ENCODE peak calls at places on chromosome 11, in five cellular contexts. One of them, this sample, is unnamed.
A peak's percentile ranks its signal among the peaks of the same experiment; 100 is the strongest.

GRCh38 chr11:127643659-127644058 is 643.1 kb upstream of the KIRREL3 start:
- DNase-seq in ovary: no peak
- DNase-seq in tibial nerve: no peak
- DNase-seq in stomach: no peak
- DNase-seq in HepG2: no peak
- DNase-seq in this sample: no peak

GRCh38 chr11:42338056-42338455 is 878.6 kb upstream of the LRRC4C start:
- DNase-seq in HepG2: no peak
- DNase-seq in stomach: no peak
- DNase-seq in tibial nerve: no peak
- DNase-seq in ovary: no peak
- DNase-seq in this sample: no peak

GRCh38 chr11:86798988-86799387 is 1.4 kb upstream of the PRSS23 start:
- DNase-seq in tibial nerve: no peak
- DNase-seq in HepG2: no peak
- DNase-seq in ovary: no peak
- DNase-seq in stomach: no peak
- DNase-seq in this sample: no peak

GRCh38 chr11:128837627-128838026 is 29.5 kb downstream of the KCNJ1 start:
- DNase-seq in stomach: no peak
- DNase-seq in tibial nerve: no peak
- DNase-seq in HepG2: no peak
- DNase-seq in ovary: no peak
- DNase-seq in this sample: peak; percentile 45

GRCh38 chr11:130209128-130209932 is 49.7 kb downstream of the ST14 start:
- DNase-seq in ovary: peak; percentile 25
- DNase-seq in tibial nerve: no peak
- DNase-seq in HepG2: no peak
- DNase-seq in stomach: peak; percentile 24
- DNase-seq in this sample: peak; percentile 15

GRCh38 chr11:125350206-125351044 is 145.6 kb downstream of the FEZ1 start:
- DNase-seq in tibial nerve: no peak
- DNase-seq in HepG2: no peak
- DNase-seq in stomach: no peak
- DNase-seq in ovary: no peak
- DNase-seq in this sample: no peak

GRCh38 chr11:104872393-104872792 is 25.9 kb downstream of the CASP12 start:
- DNase-seq in HepG2: no peak
- DNase-seq in tibial nerve: no peak
- DNase-seq in stomach: no peak
- DNase-seq in ovary: no peak
- DNase-seq in this sample: no peak

GRCh38 chr11:5489571-5490357 is 1.3 kb downstream of the OR52D1 start:
- DNase-seq in tibial nerve: no peak
- DNase-seq in HepG2: no peak
- DNase-seq in stomach: no peak
- DNase-seq in ovary: no peak
- DNase-seq in this sample: no peak

GRCh38 chr11:105786766-105787165 is 176.9 kb downstream of the GRIA4 start:
- DNase-seq in stomach: no peak
- DNase-seq in HepG2: no peak
- DNase-seq in tibial nerve: no peak
- DNase-seq in ovary: no peak
- DNase-seq in this sample: no peak

GRCh38 chr11:59891781-59892181 is 13.2 kb downstream of the OOSP3 start:
- DNase-seq in HepG2: no peak
- DNase-seq in tibial nerve: no peak
- DNase-seq in stomach: no peak
- DNase-seq in ovary: no peak
- DNase-seq in this sample: no peak

GRCh38 chr11:103633819-103634590 is 402.4 kb upstream of the DDI1 start:
- DNase-seq in stomach: no peak
- DNase-seq in tibial nerve: no peak
- DNase-seq in HepG2: no peak
- DNase-seq in ovary: no peak
- DNase-seq in this sample: no peak

GRCh38 chr11:3357994-3358676 is 20.8 kb downstream of the ZNF195 start:
- DNase-seq in tibial nerve: no peak
- DNase-seq in ovary: no peak
- DNase-seq in stomach: no peak
- DNase-seq in HepG2: no peak
- DNase-seq in this sample: no peak
- TF ChIP-seq POLR2A in tibial nerve: no peak
- TF ChIP-seq POLR2A in ovary: no peak
- TF ChIP-seq POLR2A in stomach: no peak
- TF ChIP-seq POLR2A in HepG2: no peak
- TF ChIP-seq POLR2A in this sample: no peak

DNA sequence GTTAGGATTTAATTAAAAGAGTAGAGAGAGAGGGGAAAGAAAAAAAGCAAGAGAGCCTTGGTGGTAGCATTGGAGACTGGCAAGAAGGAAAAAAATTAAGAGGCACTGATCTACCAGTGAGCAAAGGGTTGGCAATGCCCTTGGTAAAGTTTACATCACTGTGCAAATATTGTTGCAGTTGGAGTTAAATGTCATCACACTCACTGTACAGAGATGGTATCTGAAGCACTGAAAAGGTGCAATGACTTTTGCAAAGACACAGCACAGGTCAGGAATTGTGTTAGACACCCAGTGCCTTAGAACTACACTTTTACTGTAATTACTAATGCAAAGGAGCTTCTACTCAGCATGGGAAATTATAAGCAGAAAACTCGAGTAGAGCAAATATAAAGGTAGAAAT is 526.8 kb downstream of the NTM start:
- DNase-seq in tibial nerve: no peak
- DNase-seq in stomach: no peak
- DNase-seq in HepG2: no peak
- DNase-seq in ovary: no peak
- DNase-seq in this sample: no peak
- TF ChIP-seq EP300 in tibial nerve: no peak
- TF ChIP-seq EP300 in stomach: no peak
- TF ChIP-seq EP300 in HepG2: no peak
- TF ChIP-seq EP300 in ovary: no peak
- TF ChIP-seq EP300 in this sample: no peak

GRCh38 chr11:46659908-46660307 is 40.5 kb downstream of the ARHGAP1 start:
- DNase-seq in tibial nerve: peak; percentile 69
- DNase-seq in ovary: no peak
- DNase-seq in HepG2: no peak
- DNase-seq in stomach: no peak
- DNase-seq in this sample: no peak

GRCh38 chr11:46657186-46657585 is 39.8 kb downstream of the ATG13 start:
- DNase-seq in tibial nerve: no peak
- DNase-seq in stomach: no peak
- DNase-seq in HepG2: no peak
- DNase-seq in ovary: no peak
- DNase-seq in this sample: no peak

GRCh38 chr11:46658259-46658658 is 40.9 kb downstream of the ATG13 start:
- DNase-seq in stomach: no peak
- DNase-seq in tibial nerve: peak; percentile 81
- DNase-seq in ovary: no peak
- DNase-seq in HepG2: no peak
- DNase-seq in this sample: no peak

GRCh38 chr11:46655631-46656030 is 38.3 kb downstream of the ATG13 start:
- DNase-seq in HepG2: no peak
- DNase-seq in ovary: no peak
- DNase-seq in tibial nerve: no peak
- DNase-seq in stomach: no peak
- DNase-seq in this sample: no peak
- H3K36me3 ChIP-seq in HepG2: peaks cover 31% of the 10 kb centered on the region
- H3K36me3 ChIP-seq in ovary: no peaks in the 10 kb centered on the region
- H3K36me3 ChIP-seq in tibial nerve: peaks cover 98% of the 10 kb centered on the region
- H3K36me3 ChIP-seq in stomach: peaks cover 100% of the 10 kb centered on the region
- H3K36me3 ChIP-seq in this sample: peaks cover 91% of the 10 kb centered on the region

GRCh38 chr11:33257897-33258630 is 883 bp downstream of the HIPK3 start:
- DNase-seq in ovary: peak; percentile 96
- DNase-seq in HepG2: peak; percentile 63
- DNase-seq in stomach: peak; percentile 81
- DNase-seq in tibial nerve: peak; percentile 83
- DNase-seq in this sample: peak; percentile 84
- TF ChIP-seq POLR2A in ovary: peak; percentile 85
- TF ChIP-seq POLR2A in HepG2: peak; percentile 56
- TF ChIP-seq POLR2A in stomach: peak; percentile 62
- TF ChIP-seq POLR2A in tibial nerve: peak; percentile 69
- TF ChIP-seq POLR2A in this sample: peak; percentile 5

DNA sequence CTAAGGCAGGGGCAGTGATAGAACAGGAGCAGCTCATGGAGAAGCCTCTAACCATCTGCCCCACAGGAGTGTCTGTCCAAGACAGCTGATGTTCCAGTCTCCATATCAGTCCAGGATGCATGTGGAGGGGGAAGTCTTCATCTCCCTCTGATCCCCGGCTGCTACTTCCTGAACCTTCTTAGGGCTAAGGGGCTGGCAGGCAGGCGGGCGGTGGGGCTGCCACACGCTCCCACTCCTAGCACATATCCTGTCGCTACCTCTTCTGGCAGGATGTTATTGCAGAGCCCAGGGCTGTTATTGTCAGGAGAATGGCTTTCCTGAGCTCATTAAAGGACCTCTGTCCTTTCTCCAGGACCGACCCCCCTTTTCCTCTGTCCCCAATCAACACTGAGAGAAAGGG is 25.4 kb downstream of the LRRC55 start:
- DNase-seq in tibial nerve: no peak
- DNase-seq in ovary: no peak
- DNase-seq in stomach: no peak
- DNase-seq in HepG2: no peak
- DNase-seq in this sample: peak; percentile 38
- TF ChIP-seq EP300 in tibial nerve: no peak
- TF ChIP-seq EP300 in ovary: no peak
- TF ChIP-seq EP300 in stomach: no peak
- TF ChIP-seq EP300 in HepG2: no peak
- TF ChIP-seq EP300 in this sample: no peak

DNA sequence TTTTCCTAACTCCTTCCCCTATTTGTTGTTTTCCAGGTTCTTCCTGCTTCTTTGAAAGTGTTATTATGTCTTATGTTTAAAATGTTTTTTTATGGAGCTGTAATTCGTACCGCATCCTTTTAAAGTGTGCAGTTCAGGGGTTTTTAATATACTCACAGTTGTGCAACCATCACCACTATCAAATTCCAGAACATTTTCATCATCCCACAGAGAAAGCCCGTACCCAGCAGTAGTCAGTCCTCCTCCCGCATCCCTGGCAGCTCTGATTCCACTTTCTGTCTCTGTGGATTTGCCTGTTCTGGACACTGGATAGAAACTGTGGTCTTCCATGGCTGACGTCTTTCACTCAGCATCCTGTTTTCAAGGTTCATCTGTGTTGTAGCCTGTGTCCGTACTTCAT is 73.7 kb downstream of the JAM3 start:
- DNase-seq in HepG2: no peak
- DNase-seq in stomach: no peak
- DNase-seq in ovary: no peak
- DNase-seq in tibial nerve: no peak
- DNase-seq in this sample: no peak
- H3K36me3 ChIP-seq in HepG2: no peaks in the 10 kb centered on the region
- H3K36me3 ChIP-seq in stomach: peaks cover 49% of the 10 kb centered on the region
- H3K36me3 ChIP-seq in ovary: no peaks in the 10 kb centered on the region
- H3K36me3 ChIP-seq in tibial nerve: peaks cover 52% of the 10 kb centered on the region
- H3K36me3 ChIP-seq in this sample: peaks cover 28% of the 10 kb centered on the region

DNA sequence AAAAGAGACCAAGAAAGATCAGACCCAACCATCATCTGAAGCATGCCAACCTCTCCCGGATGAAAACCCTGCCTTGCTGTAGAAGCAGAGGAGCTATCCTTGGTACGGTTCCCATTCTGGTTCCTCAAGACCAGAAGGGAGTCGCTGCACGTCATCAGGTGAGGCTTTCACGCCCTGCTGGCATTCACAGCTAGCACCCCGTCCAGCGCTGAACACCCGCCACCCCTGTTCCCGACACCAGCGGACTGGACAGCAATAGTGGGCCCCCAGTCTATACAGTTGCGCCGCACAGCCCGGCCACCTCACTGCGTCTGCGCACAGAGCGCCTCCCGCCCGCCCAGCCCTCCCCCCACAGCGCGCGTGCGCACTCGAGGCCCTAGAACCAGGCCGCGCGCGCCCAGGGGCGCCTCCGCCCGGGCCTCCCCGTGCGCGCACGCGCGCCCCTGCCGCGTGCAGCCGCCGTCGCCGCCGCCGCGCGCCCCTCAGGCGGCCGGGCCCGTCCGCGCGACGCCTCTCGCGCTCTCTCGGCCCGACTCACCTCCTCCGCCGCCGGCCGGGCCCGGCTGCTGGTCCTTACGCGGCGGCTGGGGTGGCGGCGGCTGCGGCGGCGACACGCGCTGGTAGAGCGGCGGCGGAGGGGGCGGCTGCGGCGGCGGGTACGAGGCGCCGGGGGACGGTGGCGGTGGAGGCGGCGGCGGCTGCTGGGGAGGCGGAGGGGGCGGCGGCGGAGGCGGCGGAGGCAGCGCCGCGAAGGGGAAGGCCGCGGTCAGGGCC is 706 bp downstream of the SF1 start:
- DNase-seq in tibial nerve: peak; percentile 62
- DNase-seq in ovary: peak; percentile 88
- DNase-seq in stomach: peak; percentile 85
- DNase-seq in HepG2: peak; percentile 58
- DNase-seq in this sample: peak; percentile 96
- TF ChIP-seq POLR2A in tibial nerve: peak; percentile 52
- TF ChIP-seq POLR2A in ovary: no peak
- TF ChIP-seq POLR2A in stomach: no peak
- TF ChIP-seq POLR2A in HepG2: peak; percentile 30
- TF ChIP-seq POLR2A in this sample: no peak

DNA sequence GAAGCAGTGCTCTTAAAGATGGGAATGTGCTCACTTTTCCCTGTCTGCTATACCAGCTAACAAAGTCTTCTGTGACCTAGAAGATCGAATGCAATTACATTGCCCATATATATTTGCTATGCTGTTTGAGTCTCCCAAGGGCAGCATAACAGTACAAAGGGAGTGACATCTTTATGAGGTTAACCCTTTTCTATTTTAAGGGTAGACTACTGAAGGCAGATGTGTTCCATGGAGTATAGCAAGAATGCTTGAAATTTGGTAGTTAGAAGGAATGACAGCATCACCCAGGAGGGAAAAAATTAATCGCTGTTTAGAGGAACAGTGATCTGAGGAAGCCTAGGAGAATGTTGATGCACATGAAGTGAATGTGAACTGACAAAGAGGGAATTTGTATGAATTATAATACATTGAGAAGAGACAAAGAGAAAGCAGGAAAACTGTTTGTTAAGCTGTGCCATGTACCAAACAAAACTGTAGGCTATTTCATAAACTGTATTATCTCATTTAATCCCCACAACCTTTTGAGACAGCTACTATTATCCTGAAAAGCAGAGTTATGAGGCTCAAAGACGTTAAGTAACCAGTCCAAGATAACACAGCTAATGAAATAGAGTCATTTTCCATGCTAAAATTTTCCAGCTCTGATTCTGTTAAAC is 13.0 kb downstream of the MAML2 start:
- DNase-seq in tibial nerve: no peak
- DNase-seq in ovary: no peak
- DNase-seq in stomach: no peak
- DNase-seq in HepG2: no peak
- DNase-seq in this sample: no peak
- TF ChIP-seq EP300 in tibial nerve: no peak
- TF ChIP-seq EP300 in ovary: no peak
- TF ChIP-seq EP300 in stomach: no peak
- TF ChIP-seq EP300 in HepG2: no peak
- TF ChIP-seq EP300 in this sample: no peak

This sample was measured in upper lobe of left lung.